ENCODE peak calls at places on chromosomes 5 and 9, in five cellular contexts. One of them, this sample, is unnamed. For H3K27me3, the result is how much of the 10 kb centered on the place peaks cover.

GRCh38 chr5:103891151-103891550 is 328.6 kb upstream of the NUDT12 start:
- DNase-seq in CD4-positive, CD25-positive, alpha-beta regulatory T cell: no peak
- DNase-seq in heart left ventricle: no peak
- DNase-seq in SJSA1: no peak
- DNase-seq in MM.1S: no peak
- DNase-seq in this sample: no peak

GRCh38 chr9:107639426-107639825 is 149.9 kb upstream of the KLF4 start:
- DNase-seq in CD4-positive, CD25-positive, alpha-beta regulatory T cell: no peak
- DNase-seq in heart left ventricle: no peak
- DNase-seq in SJSA1: no peak
- DNase-seq in MM.1S: peak
- DNase-seq in this sample: no peak

GRCh38 chr5:82735160-82735789 is 341.9 kb downstream of the TMEM167A start:
- DNase-seq in CD4-positive, CD25-positive, alpha-beta regulatory T cell: no peak
- DNase-seq in heart left ventricle: no peak
- DNase-seq in SJSA1: no peak
- DNase-seq in MM.1S: no peak
- DNase-seq in this sample: no peak

GRCh38 chr5:95631991-95632675 is 12.2 kb downstream of the GPR150 start:
- DNase-seq in CD4-positive, CD25-positive, alpha-beta regulatory T cell: peak
- DNase-seq in heart left ventricle: no peak
- DNase-seq in SJSA1: peak
- DNase-seq in MM.1S: peak
- DNase-seq in this sample: peak

GRCh38 chr5:179768326-179769085 is 25.3 kb upstream of the LTC4S start:
- DNase-seq in CD4-positive, CD25-positive, alpha-beta regulatory T cell: no peak
- DNase-seq in heart left ventricle: no peak
- DNase-seq in SJSA1: no peak
- DNase-seq in MM.1S: no peak
- DNase-seq in this sample: no peak

GRCh38 chr9:87618931-87619330 is 107.0 kb upstream of the CTSL start:
- DNase-seq in CD4-positive, CD25-positive, alpha-beta regulatory T cell: no peak
- DNase-seq in heart left ventricle: no peak
- DNase-seq in SJSA1: no peak
- DNase-seq in MM.1S: no peak
- DNase-seq in this sample: no peak

GRCh38 chr9:111852291-111852690 is 44.3 kb upstream of the UGCG start:
- DNase-seq in CD4-positive, CD25-positive, alpha-beta regulatory T cell: no peak
- DNase-seq in heart left ventricle: no peak
- DNase-seq in SJSA1: no peak
- DNase-seq in MM.1S: no peak
- DNase-seq in this sample: no peak

GRCh38 chr5:171647043-171647899 is 138.3 kb upstream of the SMIM23 start:
- DNase-seq in CD4-positive, CD25-positive, alpha-beta regulatory T cell: no peak
- DNase-seq in heart left ventricle: no peak
- DNase-seq in SJSA1: peak
- DNase-seq in MM.1S: no peak
- DNase-seq in this sample: no peak

GRCh38 chr5:171437286-171437821 is 17.9 kb downstream of the FGF18 start:
- DNase-seq in CD4-positive, CD25-positive, alpha-beta regulatory T cell: no peak
- DNase-seq in heart left ventricle: no peak
- DNase-seq in SJSA1: no peak
- DNase-seq in MM.1S: no peak
- DNase-seq in this sample: no peak

GRCh38 chr9:125861405-125862063 is 114.4 kb downstream of the PBX3 start:
- DNase-seq in CD4-positive, CD25-positive, alpha-beta regulatory T cell: no peak
- DNase-seq in heart left ventricle: no peak
- DNase-seq in SJSA1: no peak
- DNase-seq in MM.1S: no peak
- DNase-seq in this sample: no peak

GRCh38 chr5:148740966-148741742 is 85.3 kb upstream of the ADRB2 start:
- DNase-seq in CD4-positive, CD25-positive, alpha-beta regulatory T cell: no peak
- DNase-seq in heart left ventricle: no peak
- DNase-seq in SJSA1: no peak
- DNase-seq in MM.1S: peak
- DNase-seq in this sample: peak

GRCh38 chr5:96861044-96861443 is 15.3 kb upstream of the ERAP2 start:
- DNase-seq in CD4-positive, CD25-positive, alpha-beta regulatory T cell: no peak
- DNase-seq in heart left ventricle: no peak
- DNase-seq in SJSA1: no peak
- DNase-seq in MM.1S: no peak
- DNase-seq in this sample: no peak

GRCh38 chr5:140869555-140869886 is 764 bp downstream of the PCDHA11 start:
- DNase-seq in CD4-positive, CD25-positive, alpha-beta regulatory T cell: no peak
- DNase-seq in heart left ventricle: no peak
- DNase-seq in SJSA1: no peak
- DNase-seq in MM.1S: no peak
- DNase-seq in this sample: no peak

GRCh38 chr9:70013598-70014196 is 30.0 kb upstream of the MAMDC2 start:
- DNase-seq in CD4-positive, CD25-positive, alpha-beta regulatory T cell: no peak
- DNase-seq in heart left ventricle: peak
- DNase-seq in SJSA1: no peak
- DNase-seq in MM.1S: no peak
- DNase-seq in this sample: no peak

GRCh38 chr9:86714976-86715375 is 232.3 kb downstream of the GAS1 start:
- DNase-seq in CD4-positive, CD25-positive, alpha-beta regulatory T cell: no peak
- DNase-seq in heart left ventricle: no peak
- DNase-seq in SJSA1: no peak
- DNase-seq in MM.1S: no peak
- DNase-seq in this sample: no peak

GRCh38 chr9:5920860-5921328 is 30.2 kb downstream of the MLANA start:
- DNase-seq in CD4-positive, CD25-positive, alpha-beta regulatory T cell: no peak
- DNase-seq in heart left ventricle: no peak
- DNase-seq in SJSA1: no peak
- DNase-seq in MM.1S: no peak
- DNase-seq in this sample: peak

GRCh38 chr5:98735806-98736507 is 37.5 kb upstream of the RGMB start:
- DNase-seq in CD4-positive, CD25-positive, alpha-beta regulatory T cell: no peak
- DNase-seq in heart left ventricle: no peak
- DNase-seq in SJSA1: no peak
- DNase-seq in MM.1S: no peak
- DNase-seq in this sample: no peak

GRCh38 chr5:112077180-112077579 is 320.2 kb upstream of the NREP start:
- DNase-seq in CD4-positive, CD25-positive, alpha-beta regulatory T cell: no peak
- DNase-seq in heart left ventricle: no peak
- DNase-seq in SJSA1: no peak
- DNase-seq in MM.1S: peak
- DNase-seq in this sample: peak

DNA sequence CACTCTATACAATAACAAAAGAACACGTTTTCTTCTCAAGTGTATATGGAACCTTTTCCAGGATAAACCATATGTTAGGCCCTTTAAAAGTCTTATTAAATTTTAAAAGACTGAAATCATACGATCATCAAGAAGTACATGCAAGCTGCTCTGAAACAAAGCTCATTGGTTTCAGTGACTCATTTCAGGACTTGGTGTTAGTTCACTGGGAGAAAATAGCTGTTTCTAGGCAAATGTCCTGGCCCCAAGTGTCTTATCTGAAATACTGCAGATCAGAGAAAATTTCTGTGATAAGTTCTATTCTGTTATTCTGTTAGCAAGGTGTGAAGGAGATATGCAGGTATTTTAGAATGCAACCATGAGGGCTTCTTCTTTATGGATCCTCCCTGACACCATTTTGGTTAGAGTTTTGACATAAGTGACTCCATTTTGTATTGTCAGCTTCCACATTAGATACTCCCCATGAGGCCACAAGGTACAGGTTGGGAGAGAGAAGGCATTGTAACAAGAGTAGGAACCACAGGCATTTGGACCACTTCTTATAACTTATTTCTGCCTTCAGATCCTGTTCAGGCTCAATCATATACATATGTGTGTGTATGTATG is 7.5 kb upstream of the CCDC180 start:
- DNase-seq in CD4-positive, CD25-positive, alpha-beta regulatory T cell: no peak
- DNase-seq in heart left ventricle: no peak
- DNase-seq in SJSA1: no peak
- DNase-seq in MM.1S: no peak
- DNase-seq in this sample: peak
- H3K4me3 ChIP-seq in CD4-positive, CD25-positive, alpha-beta regulatory T cell: no peak
- H3K4me3 ChIP-seq in heart left ventricle: no peak
- H3K4me3 ChIP-seq in SJSA1: no peak
- H3K4me3 ChIP-seq in MM.1S: no peak
- H3K4me3 ChIP-seq in this sample: no peak

DNA sequence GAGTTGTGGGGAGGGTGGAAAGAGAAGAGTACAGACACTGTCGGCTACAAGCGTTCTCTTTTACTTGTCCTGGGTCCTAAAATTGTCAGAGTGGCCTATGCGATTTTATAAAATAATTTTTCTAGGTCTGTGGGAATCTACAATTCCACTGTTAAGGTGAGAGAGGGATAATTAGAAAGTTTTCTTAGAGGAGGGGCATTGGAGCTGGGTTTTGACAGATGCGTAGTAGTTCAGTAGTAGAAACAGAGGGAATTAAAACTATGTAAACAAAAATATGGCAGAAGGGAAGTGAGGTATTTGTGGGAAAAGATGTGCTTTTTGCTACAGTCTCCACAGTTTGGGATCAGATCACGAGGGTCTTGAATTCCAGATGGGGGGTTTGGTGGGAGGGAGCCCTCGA is 129.1 kb upstream of the SHB start:
- DNase-seq in CD4-positive, CD25-positive, alpha-beta regulatory T cell: no peak
- DNase-seq in heart left ventricle: no peak
- DNase-seq in SJSA1: no peak
- DNase-seq in MM.1S: no peak
- DNase-seq in this sample: no peak
- H3K27me3 ChIP-seq in CD4-positive, CD25-positive, alpha-beta regulatory T cell: under half
- H3K27me3 ChIP-seq in heart left ventricle: under half
- H3K27me3 ChIP-seq in SJSA1: under half
- H3K27me3 ChIP-seq in MM.1S: under half
- H3K27me3 ChIP-seq in this sample: under half

DNA sequence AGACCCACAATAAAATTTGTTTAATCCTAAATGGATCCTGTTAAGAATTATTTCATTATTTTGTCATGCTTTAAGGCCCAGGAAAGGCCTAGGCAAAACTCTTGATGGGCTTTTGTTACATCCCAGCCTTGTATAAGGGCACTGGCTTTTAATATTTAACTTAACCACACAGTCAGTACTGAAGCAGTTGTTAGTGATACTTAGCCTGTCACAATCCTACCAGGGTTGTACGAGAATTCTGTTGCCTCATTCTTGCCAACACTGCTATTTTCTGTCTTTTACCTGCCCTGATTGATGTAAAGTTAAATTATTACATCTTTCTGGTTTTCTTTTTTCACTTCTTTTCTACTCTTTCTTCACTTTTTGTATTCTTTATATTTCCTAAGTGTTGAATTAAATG is 10.9 kb downstream of the ZNF169 start:
- DNase-seq in CD4-positive, CD25-positive, alpha-beta regulatory T cell: no peak
- DNase-seq in heart left ventricle: no peak
- DNase-seq in SJSA1: no peak
- DNase-seq in MM.1S: no peak
- DNase-seq in this sample: no peak
- H3K4me3 ChIP-seq in CD4-positive, CD25-positive, alpha-beta regulatory T cell: no peak
- H3K4me3 ChIP-seq in heart left ventricle: no peak
- H3K4me3 ChIP-seq in SJSA1: no peak
- H3K4me3 ChIP-seq in MM.1S: no peak
- H3K4me3 ChIP-seq in this sample: no peak

GRCh38 chr5:10330511-10331105 is 22.9 kb upstream of the MARCHF6 start:
- DNase-seq in CD4-positive, CD25-positive, alpha-beta regulatory T cell: no peak
- DNase-seq in heart left ventricle: no peak
- DNase-seq in SJSA1: peak
- DNase-seq in MM.1S: no peak
- DNase-seq in this sample: no peak
- H3K27me3 ChIP-seq in CD4-positive, CD25-positive, alpha-beta regulatory T cell: under half
- H3K27me3 ChIP-seq in heart left ventricle: under half
- H3K27me3 ChIP-seq in SJSA1: under half
- H3K27me3 ChIP-seq in MM.1S: under half
- H3K27me3 ChIP-seq in this sample: under half

GRCh38 chr9:137455361-137455991 is 3.7 kb downstream of the NSMF start:
- DNase-seq in CD4-positive, CD25-positive, alpha-beta regulatory T cell: no peak
- DNase-seq in heart left ventricle: peak
- DNase-seq in SJSA1: no peak
- DNase-seq in MM.1S: no peak
- DNase-seq in this sample: peak

GRCh38 chr9:137453643-137454081 is 5.5 kb downstream of the NSMF start:
- DNase-seq in CD4-positive, CD25-positive, alpha-beta regulatory T cell: peak
- DNase-seq in heart left ventricle: peak
- DNase-seq in SJSA1: no peak
- DNase-seq in MM.1S: peak
- DNase-seq in this sample: peak

GRCh38 chr9:137456061-137456863 is 2.9 kb downstream of the NSMF start:
- DNase-seq in CD4-positive, CD25-positive, alpha-beta regulatory T cell: no peak
- DNase-seq in heart left ventricle: peak
- DNase-seq in SJSA1: no peak
- DNase-seq in MM.1S: no peak
- DNase-seq in this sample: peak

GRCh38 chr9:137454145-137454505 is 5.0 kb downstream of the NSMF start:
- DNase-seq in CD4-positive, CD25-positive, alpha-beta regulatory T cell: peak
- DNase-seq in heart left ventricle: peak
- DNase-seq in SJSA1: no peak
- DNase-seq in MM.1S: peak
- DNase-seq in this sample: peak

DNA sequence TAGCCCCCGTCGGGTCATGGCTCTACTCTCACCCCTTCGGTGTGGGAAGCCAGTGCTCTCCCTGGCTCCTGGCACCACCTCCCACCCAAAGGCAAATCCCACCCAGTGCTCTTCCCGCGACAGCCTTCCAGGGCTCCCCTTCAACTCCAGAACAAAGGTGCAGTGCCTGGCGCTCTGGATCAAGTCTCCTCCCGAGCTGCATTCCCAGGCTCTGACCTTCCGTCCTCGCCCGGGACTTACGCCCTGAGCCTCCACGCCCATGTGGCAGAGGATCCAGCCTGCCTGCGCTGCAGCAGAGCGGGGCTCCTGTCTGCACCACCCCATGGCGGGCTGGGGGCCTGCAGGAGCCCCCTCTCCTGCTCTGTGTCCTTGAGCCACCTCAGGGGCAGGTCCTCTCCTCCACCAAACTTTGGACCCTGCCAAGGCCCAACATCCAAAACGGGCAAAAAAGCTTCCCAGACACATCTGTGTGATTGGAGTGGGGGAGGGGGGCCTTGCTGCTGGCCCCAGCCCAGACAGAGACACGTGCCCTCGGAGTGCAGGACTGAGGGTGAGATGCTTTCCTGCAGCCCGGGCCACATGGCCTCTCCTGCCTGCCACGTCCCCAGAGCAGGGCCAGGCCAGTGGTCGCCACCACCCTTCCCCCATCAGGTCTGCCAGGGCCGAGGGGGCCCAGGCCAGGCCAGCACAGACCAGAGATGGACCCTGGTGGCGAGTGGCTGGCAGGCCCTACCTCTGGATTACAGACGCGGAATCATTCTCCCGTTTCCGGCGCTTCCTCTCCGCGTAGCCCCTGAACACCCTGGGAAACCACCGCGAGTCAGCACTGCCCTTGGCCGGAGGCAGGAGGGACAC is 4.4 kb downstream of the NSMF start:
- DNase-seq in CD4-positive, CD25-positive, alpha-beta regulatory T cell: no peak
- DNase-seq in heart left ventricle: peak
- DNase-seq in SJSA1: no peak
- DNase-seq in MM.1S: no peak
- DNase-seq in this sample: peak
- H3K4me3 ChIP-seq in CD4-positive, CD25-positive, alpha-beta regulatory T cell: no peak
- H3K4me3 ChIP-seq in heart left ventricle: peak
- H3K4me3 ChIP-seq in SJSA1: no peak
- H3K4me3 ChIP-seq in MM.1S: peak
- H3K4me3 ChIP-seq in this sample: peak